ENCODE peak calls at places on chromosome 2, in ten cellular contexts. K, Q, I, G, P, X, D, O, J and E are unnamed samples.

GRCh38 chr2:28035163-28035690 is 144.7 kb downstream of the BABAM2 start:
- DNase-seq in K (no peak), O (no peak), Q (no peak), P (no peak), J (no peak), I (no peak), D (no peak), X (no peak), G (no peak), E (no peak)

GRCh38 chr2:74399785-74400184 is 19.7 kb upstream of the DCTN1 start:
- DNase-seq in P (no peak), J (no peak), D (peak), X (no peak), I (peak), G (no peak), Q (no peak), K (no peak), O (no peak), E (no peak)

GRCh38 chr2:119696005-119696404 is 17.0 kb downstream of the TMEM177 start:
- DNase-seq in X (no peak), I (no peak), Q (no peak), G (no peak), P (no peak), K (no peak), O (no peak), D (no peak), J (no peak), E (no peak)

GRCh38 chr2:32425719-32426141 is 68.9 kb downstream of the BIRC6 start:
- DNase-seq in D (no peak), Q (no peak), X (no peak), I (no peak), P (no peak), G (no peak), K (no peak), O (no peak), J (no peak), E (no peak)

GRCh38 chr2:209380278-209380677 is 43.6 kb upstream of the MAP2 start:
- DNase-seq in O (no peak), G (no peak), K (no peak), I (peak), P (no peak), X (no peak), J (peak), Q (no peak), D (no peak), E (no peak)

GRCh38 chr2:54308782-54309181 is 52.8 kb upstream of the TSPYL6 start:
- DNase-seq in X (no peak), P (no peak), J (no peak), D (no peak), K (no peak), O (no peak), G (no peak), Q (no peak), I (no peak), E (no peak)

GRCh38 chr2:134021830-134022524 is 231.9 kb upstream of the MGAT5 start:
- DNase-seq in K (no peak), G (no peak), X (no peak), O (no peak), P (no peak), I (no peak), D (no peak), J (no peak), Q (no peak), E (no peak)

GRCh38 chr2:57760448-57760847 is 286.2 kb upstream of the VRK2 start:
- DNase-seq in P (no peak), J (peak), I (no peak), Q (no peak), X (no peak), G (no peak), O (no peak), K (no peak), D (no peak), E (no peak)

GRCh38 chr2:59295524-59296162 is 1054.5 kb upstream of the FANCL start:
- DNase-seq in X (no peak), I (no peak), D (no peak), G (no peak), K (no peak), P (no peak), Q (no peak), O (no peak), J (no peak), E (no peak)

GRCh38 chr2:237535385-237536082 is 30.8 kb upstream of the PRLH start:
- DNase-seq in J (no peak), P (no peak), Q (no peak), I (no peak), D (no peak), G (no peak), K (no peak), O (no peak), X (no peak), E (no peak)

GRCh38 chr2:69685321-69686048 is 41.9 kb upstream of the AAK1 start:
- DNase-seq in O (no peak), G (no peak), P (no peak), I (no peak), K (peak), D (peak), Q (peak), J (no peak), X (no peak), E (no peak)

GRCh38 chr2:187594801-187595200 is 40.6 kb upstream of the TFPI start:
- DNase-seq in P (no peak), G (no peak), O (no peak), D (no peak), X (no peak), J (no peak), K (no peak), Q (no peak), I (no peak), E (no peak)

GRCh38 chr2:178227187-178227586 is 32.9 kb downstream of the OSBPL6 start:
- DNase-seq in J (no peak), Q (no peak), K (no peak), O (no peak), I (peak), D (no peak), P (no peak), G (no peak), X (no peak), E (no peak)

GRCh38 chr2:109269956-109270757 is 141.2 kb downstream of the SH3RF3 start:
- DNase-seq in D (no peak), J (no peak), Q (no peak), I (no peak), X (no peak), K (no peak), O (no peak), G (no peak), P (no peak), E (no peak)

GRCh38 chr2:72770879-72771461 is 54.9 kb downstream of the EXOC6B start:
- DNase-seq in J (peak), G (peak), D (peak), Q (no peak), O (peak), X (no peak), I (peak), K (peak), P (no peak), E (peak)